ENCODE peak calls at places on chromosome 2, in eight cellular contexts. H is heart right ventricle, S is AG04450, L is PC-9, P is GM12865, W is GM23248, M is fibroblast of villous mesenchyme, Q is dorsolateral prefrontal cortex. N is an unnamed sample.
A peak's percentile ranks its signal among the peaks of the same experiment; 100 is the strongest.

GRCh38 chr2:202237787-202238233 is 587 bp downstream of the SUMO1 start:
- DNase-seq in H (peak; percentile 28), S (no peak), L (peak; percentile 21), P (peak; percentile 5), W (peak; percentile 87), M (peak; percentile 63), Q (no peak), N (peak; percentile 27)

GRCh38 chr2:110741491-110741980 is 9.2 kb downstream of the ACOXL start:
- DNase-seq in H (no peak), S (no peak), L (peak; percentile 80), P (peak; percentile 33), W (no peak), M (peak; percentile 22), Q (no peak), N (no peak)

GRCh38 chr2:24620936-24621335 is 129.9 kb downstream of the NCOA1 start:
- DNase-seq in H (no peak), S (no peak), L (no peak), P (no peak), W (no peak), M (peak; percentile 47), Q (no peak), N (no peak)

GRCh38 chr2:170739048-170739447 is 23.9 kb downstream of the SP5 start:
- DNase-seq in H (no peak), S (peak; percentile 83), L (peak; percentile 40), P (no peak), W (peak; percentile 95), M (peak; percentile 86), Q (no peak), N (no peak)

GRCh38 chr2:231567159-231567558 is 25.5 kb upstream of the TEX44 start:
- DNase-seq in H (no peak), S (no peak), L (no peak), P (no peak), W (no peak), M (no peak), Q (no peak), N (no peak)

GRCh38 chr2:290090-290722 is 2.3 kb upstream of the ALKAL2 start:
- DNase-seq in H (peak; percentile 70), S (peak; percentile 38), L (no peak), P (peak; percentile 35), W (peak; percentile 81), M (peak; percentile 79), Q (peak; percentile 77), N (peak; percentile 81)

GRCh38 chr2:42556351-42556890 is 12.0 kb upstream of the MTA3 start:
- DNase-seq in H (no peak), S (no peak), L (no peak), P (no peak), W (no peak), M (no peak), Q (no peak), N (no peak)

GRCh38 chr2:75564026-75564688 is 3.4 kb upstream of the EVA1A start:
- DNase-seq in H (no peak), S (no peak), L (no peak), P (no peak), W (no peak), M (no peak), Q (no peak), N (no peak)

GRCh38 chr2:105410554-105410953 is 11.7 kb upstream of the FHL2 start:
- DNase-seq in H (no peak), S (no peak), L (no peak), P (no peak), W (peak; percentile 31), M (no peak), Q (no peak), N (no peak)

GRCh38 chr2:10043906-10044601 is 704 bp downstream of the KLF11 start:
- DNase-seq in H (peak; percentile 99), S (peak; percentile 66), L (peak; percentile 94), P (peak; percentile 96), W (peak; percentile 96), M (peak; percentile 97), Q (peak; percentile 88), N (peak; percentile 99)
- H3K4me3 ChIP-seq in H (peak overlapping the region; percentile 71), S (peak overlapping the region; percentile 63), L (peak overlapping the region; percentile 59), P (peak overlapping the region; percentile 58), W (peak overlapping the region; percentile 75), M (peak overlapping the region; percentile 71), Q (peak overlapping the region; percentile 67), N (peak overlapping the region; percentile 38)

DNA sequence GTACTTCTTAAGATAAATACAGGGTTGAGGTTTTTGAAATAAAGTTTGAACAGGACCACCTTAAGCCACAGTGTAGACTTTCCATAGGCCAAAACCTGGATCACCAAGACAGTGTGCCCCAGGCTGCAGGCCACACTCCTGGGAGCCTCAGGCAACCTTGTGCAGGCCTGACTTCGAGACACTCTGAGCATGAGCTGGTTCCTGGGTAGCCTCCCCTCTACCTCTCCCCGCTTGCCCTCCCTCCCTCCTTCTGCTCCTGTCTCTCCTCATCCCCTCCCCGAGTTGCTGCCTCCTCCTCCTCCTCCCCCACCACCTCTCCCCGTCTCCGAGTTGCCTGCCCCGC is 10.6 kb upstream of the PROC start:
- DNase-seq in H (no peak), S (no peak), L (no peak), P (no peak), W (no peak), M (no peak), Q (no peak), N (no peak)
- H3K4me3 ChIP-seq in H (peak overlapping the region; percentile 66), S (peak overlapping the region; percentile 7), L (peak overlapping the region; percentile 65), P (peak overlapping the region; percentile 21), W (no peak overlapping the region), M (no peak overlapping the region), Q (peak overlapping the region; percentile 66), N (peak overlapping the region; percentile 58)

GRCh38 chr2:27251786-27252185 is 11.1 kb downstream of the SLC30A3 start:
- DNase-seq in H (no peak), S (no peak), L (no peak), P (no peak), W (no peak), M (no peak), Q (no peak), N (no peak)

GRCh38 chr2:27249891-27250651 is 12.8 kb downstream of the SLC30A3 start:
- DNase-seq in H (peak; percentile 45), S (no peak), L (peak; percentile 50), P (peak; percentile 69), W (peak; percentile 66), M (peak; percentile 57), Q (no peak), N (peak; percentile 62)

GRCh38 chr2:27247893-27248292 is 15.0 kb downstream of the SLC30A3 start:
- DNase-seq in H (no peak), S (no peak), L (no peak), P (no peak), W (no peak), M (no peak), Q (no peak), N (no peak)

GRCh38 chr2:27249077-27249890 is 13.6 kb downstream of the SLC30A3 start:
- DNase-seq in H (no peak), S (no peak), L (no peak), P (no peak), W (no peak), M (no peak), Q (no peak), N (no peak)

GRCh38 chr2:27250652-27251379 is 12.0 kb downstream of the SLC30A3 start:
- DNase-seq in H (no peak), S (no peak), L (no peak), P (no peak), W (no peak), M (no peak), Q (no peak), N (no peak)
- H3K4me3 ChIP-seq in H (no peak overlapping the region), S (no peak overlapping the region), L (no peak overlapping the region), P (no peak overlapping the region), W (no peak overlapping the region), M (no peak overlapping the region), Q (no peak overlapping the region), N (no peak overlapping the region)

DNA sequence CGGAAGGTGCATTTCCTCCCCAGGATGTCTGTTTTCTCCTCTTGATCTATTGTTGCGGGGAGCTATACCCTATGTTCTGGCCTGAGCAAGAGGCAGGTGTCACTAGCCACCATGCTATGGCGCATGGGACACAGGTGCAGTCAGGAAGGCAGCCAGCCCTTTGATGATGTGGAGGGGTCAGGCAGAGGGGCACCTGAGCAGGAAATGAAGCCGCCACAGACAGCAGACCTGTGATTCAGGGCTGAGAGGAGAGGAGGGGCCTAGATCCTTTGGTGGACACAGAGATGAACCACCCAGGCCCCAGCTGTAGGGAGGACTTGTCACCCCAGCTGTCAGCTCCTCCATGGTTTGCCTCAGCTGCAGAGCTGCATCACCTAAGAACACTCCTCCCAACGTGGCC is 11.7 kb downstream of the ASB18 start:
- DNase-seq in H (no peak), S (no peak), L (no peak), P (no peak), W (no peak), M (no peak), Q (no peak), N (no peak)
- H3K4me3 ChIP-seq in H (no peak overlapping the region), S (no peak overlapping the region), L (no peak overlapping the region), P (no peak overlapping the region), W (no peak overlapping the region), M (no peak overlapping the region), Q (no peak overlapping the region), N (no peak overlapping the region)

GRCh38 chr2:9703085-9703641 is 72.4 kb upstream of the YWHAQ start:
- DNase-seq in H (no peak), S (peak; percentile 36), L (peak; percentile 91), P (peak; percentile 58), W (peak; percentile 99), M (peak; percentile 96), Q (peak; percentile 57), N (peak; percentile 46)

GRCh38 chr2:9707008-9707407 is 76.2 kb upstream of the YWHAQ start:
- DNase-seq in H (no peak), S (no peak), L (no peak), P (no peak), W (no peak), M (no peak), Q (no peak), N (no peak)

GRCh38 chr2:9704600-9704999 is 73.8 kb upstream of the YWHAQ start:
- DNase-seq in H (no peak), S (no peak), L (no peak), P (no peak), W (no peak), M (no peak), Q (no peak), N (no peak)

GRCh38 chr2:9702604-9703084 is 71.8 kb upstream of the YWHAQ start:
- DNase-seq in H (no peak), S (no peak), L (no peak), P (no peak), W (no peak), M (no peak), Q (no peak), N (no peak)

GRCh38 chr2:9703701-9704221 is 73.0 kb upstream of the YWHAQ start:
- DNase-seq in H (no peak), S (peak; percentile 62), L (peak; percentile 71), P (peak; percentile 27), W (peak; percentile 86), M (peak; percentile 99), Q (no peak), N (no peak)
- H3K4me3 ChIP-seq in H (no peak overlapping the region), S (no peak overlapping the region), L (no peak overlapping the region), P (no peak overlapping the region), W (no peak overlapping the region), M (no peak overlapping the region), Q (no peak overlapping the region), N (no peak overlapping the region)

GRCh38 chr2:68156419-68156818 is 1.3 kb upstream of the PNO1 start:
- DNase-seq in H (no peak), S (no peak), L (no peak), P (no peak), W (peak; percentile 16), M (no peak), Q (no peak), N (no peak)
- H3K4me3 ChIP-seq in H (peak overlapping the region; percentile 67), S (peak overlapping the region; percentile 92), L (peak overlapping the region; percentile 87), P (peak overlapping the region; percentile 94), W (peak overlapping the region; percentile 89), M (peak overlapping the region; percentile 89), Q (peak overlapping the region; percentile 100), N (peak overlapping the region; percentile 84)